ENCODE peak calls at places on chromosomes 12 and 14, in seven cellular contexts. V, P, C, N, K, M and Y are unnamed samples.

GRCh38 chr14:53355581-53356112 is 202.5 kb upstream of the DDHD1 start:
- DNase-seq in V (peak), P (no peak), C (no peak), N (peak), K (peak), M (no peak), Y (peak)

GRCh38 chr12:66141299-66141698 is 10.7 kb upstream of the LLPH start:
- DNase-seq in V (no peak), P (no peak), C (no peak), N (no peak), K (no peak), M (no peak), Y (no peak)

GRCh38 chr14:70009961-70010360 is 130.7 kb downstream of the SMOC1 start:
- DNase-seq in V (no peak), P (no peak), C (no peak), N (no peak), K (no peak), M (no peak), Y (no peak)

GRCh38 chr14:71591929-71592328 is 340.3 kb upstream of the RGS6 start:
- DNase-seq in V (peak), P (peak), C (no peak), N (peak), K (no peak), M (no peak), Y (no peak)

GRCh38 chr14:36241183-36241582 is 64.7 kb upstream of the PTCSC3 start:
- DNase-seq in V (no peak), P (no peak), C (no peak), N (no peak), K (no peak), M (no peak), Y (no peak)

GRCh38 chr12:68393398-68393797 is 61.2 kb upstream of the MDM1 start:
- DNase-seq in V (no peak), P (no peak), C (no peak), N (no peak), K (no peak), M (no peak), Y (no peak)

GRCh38 chr12:54217774-54218221 is 29.0 kb upstream of the SMUG1 start:
- DNase-seq in V (no peak), P (no peak), C (peak), N (no peak), K (no peak), M (no peak), Y (peak)

GRCh38 chr12:52203126-52203921 is 11.5 kb upstream of the KRT80 start:
- DNase-seq in V (peak), P (peak), C (no peak), N (peak), K (no peak), M (no peak), Y (peak)

GRCh38 chr14:37546621-37547447 is 48.2 kb downstream of the FOXA1 start:
- DNase-seq in V (peak), P (peak), C (no peak), N (peak), K (no peak), M (no peak), Y (no peak)

GRCh38 chr12:53737951-53738833 is 10.9 kb upstream of the CALCOCO1 start:
- DNase-seq in V (no peak), P (no peak), C (no peak), N (no peak), K (no peak), M (peak), Y (peak)

GRCh38 chr14:76856769-76857168 is 30.6 kb downstream of the LRRC74A start:
- DNase-seq in V (no peak), P (no peak), C (no peak), N (no peak), K (no peak), M (no peak), Y (no peak)

GRCh38 chr14:63852817-63853730 is at the start of gene SYNE2:
- DNase-seq in V (peak), P (peak), C (peak), N (peak), K (peak), M (peak), Y (peak)

GRCh38 chr12:6452908-6453630 is 1.2 kb downstream of the TAPBPL start:
- DNase-seq in V (no peak), P (no peak), C (no peak), N (no peak), K (no peak), M (no peak), Y (no peak)

GRCh38 chr14:103896578-103896977 is 31.7 kb upstream of the TDRD9 start:
- DNase-seq in V (no peak), P (no peak), C (no peak), N (no peak), K (no peak), M (no peak), Y (no peak)

GRCh38 chr12:2246358-2246757 is 193.6 kb downstream of the CACNA1C start:
- DNase-seq in V (no peak), P (no peak), C (no peak), N (no peak), K (no peak), M (no peak), Y (no peak)

GRCh38 chr12:133129368-133130037 is 571 bp downstream of the ZNF891 start:
- DNase-seq in V (peak), P (no peak), C (no peak), N (peak), K (no peak), M (no peak), Y (peak)

GRCh38 chr14:54182419-54183040 is 214.3 kb upstream of the CDKN3 start:
- DNase-seq in V (peak), P (peak), C (no peak), N (peak), K (no peak), M (no peak), Y (no peak)

GRCh38 chr14:84789012-84789411 is 740.9 kb upstream of the FLRT2 start:
- DNase-seq in V (no peak), P (no peak), C (no peak), N (no peak), K (no peak), M (no peak), Y (no peak)

GRCh38 chr14:20686386-20687143 is 2.0 kb upstream of the ANG start:
- DNase-seq in V (no peak), P (no peak), C (no peak), N (no peak), K (no peak), M (no peak), Y (no peak)

GRCh38 chr12:21697829-21698630 is 40.4 kb upstream of the LDHB start:
- DNase-seq in V (peak), P (no peak), C (no peak), N (peak), K (no peak), M (no peak), Y (no peak)

GRCh38 chr12:115374480-115375187 is 690.7 kb upstream of the TBX3 start:
- DNase-seq in V (peak), P (no peak), C (no peak), N (no peak), K (no peak), M (no peak), Y (no peak)

GRCh38 chr12:29807125-29807524 is 23.4 kb upstream of the TMTC1 start:
- DNase-seq in V (peak), P (no peak), C (no peak), N (no peak), K (no peak), M (no peak), Y (no peak)

GRCh38 chr14:104588066-104588857 is 8.7 kb downstream of the C14orf180 start:
- DNase-seq in V (no peak), P (no peak), C (no peak), N (no peak), K (no peak), M (no peak), Y (no peak)